ENCODE peak calls at places on chromosomes 5 and 9, in eight cellular contexts. A, P, O, V, W, S, I and T are unnamed samples.

GRCh38 chr9:109817846-109818472 is 38.0 kb downstream of the PALM2AKAP2 start:
- DNase-seq in V (no peak), W (peak; percentile 56), I (peak; percentile 97), S (peak; percentile 82), O (no peak), P (peak; percentile 78), A (no peak), T (no peak)

GRCh38 chr9:17824191-17824926 is 245.5 kb downstream of the SH3GL2 start:
- DNase-seq in I (peak; percentile 50), P (peak; percentile 11), V (no peak), S (no peak), A (no peak), O (no peak), W (no peak), T (no peak)

GRCh38 chr9:23005061-23005690 is 558.6 kb downstream of the DMRTA1 start:
- DNase-seq in A (no peak), P (no peak), V (no peak), O (no peak), I (peak; percentile 77), W (no peak), S (no peak), T (no peak)

GRCh38 chr5:33712664-33713063 is 179.1 kb downstream of the ADAMTS12 start:
- DNase-seq in V (no peak), W (no peak), S (no peak), O (no peak), I (no peak), P (no peak), A (no peak), T (no peak)

GRCh38 chr9:93496285-93496684 is 42.9 kb upstream of the FAM120AOS start:
- DNase-seq in A (no peak), W (no peak), O (no peak), P (no peak), I (no peak), S (no peak), V (no peak), T (no peak)

GRCh38 chr5:74957906-74958305 is 91.7 kb upstream of the FAM169A start:
- DNase-seq in O (no peak), P (no peak), A (no peak), S (no peak), V (no peak), I (no peak), W (no peak), T (no peak)

GRCh38 chr5:129977810-129978209 is 73.5 kb downstream of the CHSY3 start:
- DNase-seq in V (no peak), P (no peak), O (no peak), W (no peak), S (no peak), I (no peak), A (no peak), T (no peak)

GRCh38 chr5:148794275-148794674 is 32.1 kb upstream of the ADRB2 start:
- DNase-seq in W (no peak), O (no peak), V (no peak), I (peak; percentile 40), A (no peak), P (no peak), S (no peak), T (no peak)

GRCh38 chr5:14728109-14728938 is 63.8 kb downstream of the OTULIN start:
- DNase-seq in O (no peak), I (peak; percentile 88), W (no peak), A (peak; percentile 63), V (no peak), P (no peak), S (no peak), T (no peak)

GRCh38 chr5:17679597-17680187 is 45.4 kb downstream of the TAF11L14 start:
- DNase-seq in A (no peak), S (no peak), W (no peak), V (no peak), P (no peak), O (no peak), I (no peak), T (no peak)

GRCh38 chr5:172630082-172630481 is 11.0 kb upstream of the NEURL1B start:
- DNase-seq in O (no peak), I (no peak), S (no peak), V (no peak), P (no peak), W (no peak), A (no peak), T (no peak)

GRCh38 chr9:93636172-93636661 is 59.8 kb downstream of the PHF2 start:
- DNase-seq in O (no peak), P (no peak), V (no peak), S (no peak), A (no peak), W (no peak), I (no peak), T (no peak)

GRCh38 chr5:177389368-177390169 is 5.3 kb downstream of the SLC34A1 start:
- DNase-seq in I (no peak), S (peak; percentile 79), W (no peak), O (peak; percentile 34), A (no peak), P (no peak), V (peak; percentile 36), T (no peak)

GRCh38 chr5:5419291-5420210 is 2.9 kb upstream of the ICE1 start:
- DNase-seq in P (peak; percentile 17), A (no peak), W (no peak), S (no peak), I (peak; percentile 60), V (no peak), O (no peak), T (no peak)

GRCh38 chr5:75167345-75167744 is 69.3 kb downstream of the ANKRD31 start:
- DNase-seq in P (no peak), V (no peak), O (no peak), W (no peak), I (no peak), S (no peak), A (no peak), T (no peak)

GRCh38 chr9:70085241-70085640 is 41.6 kb downstream of the MAMDC2 start:
- DNase-seq in A (no peak), W (no peak), P (no peak), O (no peak), V (no peak), S (no peak), I (no peak), T (no peak)

GRCh38 chr9:109812818-109813281 is 32.9 kb downstream of the PALM2AKAP2 start:
- DNase-seq in P (no peak), I (peak; percentile 36), O (no peak), W (no peak), V (no peak), S (no peak), A (no peak), T (no peak)

GRCh38 chr9:113992276-113992951 is 85.7 kb downstream of the AMBP start:
- DNase-seq in W (no peak), O (no peak), A (peak; percentile 82), P (no peak), V (no peak), S (peak; percentile 28), I (no peak), T (no peak)

GRCh38 chr5:154755361-154756202 is at the start of gene LARP1:
- DNase-seq in W (peak; percentile 24), S (peak; percentile 25), A (peak; percentile 35), P (no peak), I (peak; percentile 93), O (no peak), V (peak; percentile 47), T (no peak)

GRCh38 chr5:14627270-14627669 is 37.2 kb upstream of the OTULIN start:
- DNase-seq in A (no peak), S (no peak), V (no peak), O (no peak), P (no peak), I (peak; percentile 29), W (no peak), T (no peak)

GRCh38 chr9:72213906-72214305 is 64.7 kb downstream of the GDA start:
- DNase-seq in V (no peak), W (no peak), O (no peak), I (no peak), P (no peak), S (no peak), A (no peak), T (no peak)

GRCh38 chr9:137000177-137000930 is 4.0 kb upstream of the CLIC3 start:
- DNase-seq in W (no peak), I (no peak), A (no peak), S (no peak), V (peak; percentile 56), O (no peak), P (no peak), T (no peak)

GRCh38 chr5:124580925-124581821 is 165.3 kb downstream of the ZNF608 start:
- DNase-seq in P (no peak), S (peak; percentile 36), V (no peak), I (peak; percentile 64), O (no peak), A (no peak), W (peak; percentile 34), T (no peak)

GRCh38 chr5:100905259-100905914 is 2.3 kb upstream of the ST8SIA4 start:
- DNase-seq in O (no peak), I (no peak), A (no peak), S (no peak), W (no peak), V (no peak), P (no peak), T (no peak)

GRCh38 chr5:172940242-172941066 is 18.8 kb upstream of the RPL26L1 start:
- DNase-seq in O (no peak), V (no peak), A (no peak), S (no peak), W (no peak), P (no peak), I (no peak), T (no peak)

GRCh38 chr5:116576043-116576713 is 1.6 kb upstream of the SEMA6A start:
- DNase-seq in V (no peak), P (peak; percentile 5), S (peak; percentile 16), O (no peak), W (peak; percentile 84), I (no peak), A (peak; percentile 47), T (peak; percentile 36)

GRCh38 chr9:81693639-81694378 is 4.5 kb upstream of the TLE1 start:
- DNase-seq in A (no peak), O (no peak), V (no peak), S (no peak), I (peak; percentile 86), W (no peak), P (no peak), T (no peak)

GRCh38 chr5:178416919-178417318 is 173.3 kb downstream of the COL23A1 start:
- DNase-seq in O (no peak), W (no peak), V (no peak), I (no peak), A (no peak), S (no peak), P (no peak), T (no peak)

GRCh38 chr5:10036136-10036535 is 213.6 kb downstream of the ATPSCKMT start:
- DNase-seq in I (no peak), A (no peak), V (no peak), P (no peak), O (no peak), S (no peak), W (no peak), T (no peak)

GRCh38 chr9:99822596-99823391 is 1.1 kb downstream of the NR4A3 start:
- DNase-seq in S (peak; percentile 16), A (no peak), P (no peak), W (no peak), V (peak; percentile 56), O (peak; percentile 42), I (peak; percentile 76), T (peak; percentile 48)

GRCh38 chr9:22232971-22233370 is 213.7 kb upstream of the DMRTA1 start:
- DNase-seq in W (no peak), P (no peak), V (no peak), O (no peak), S (no peak), A (no peak), I (no peak), T (no peak)

GRCh38 chr9:75889977-75890540 is 414 bp upstream of the PCSK5 start:
- DNase-seq in A (no peak), O (no peak), V (no peak), W (no peak), P (no peak), S (peak; percentile 33), I (peak; percentile 35), T (no peak)

GRCh38 chr5:140165101-140165920 is 9.7 kb upstream of the CYSTM1 start:
- DNase-seq in I (no peak), A (no peak), S (no peak), W (no peak), V (no peak), O (no peak), P (no peak), T (no peak)

GRCh38 chr9:110089681-110090370 is 118.1 kb downstream of the C9orf152 start:
- DNase-seq in W (no peak), P (no peak), S (peak; percentile 22), O (no peak), V (no peak), A (no peak), I (peak; percentile 76), T (no peak)